ENCODE peak calls at places on chromosomes 16 and 17, in eight cellular contexts. One of them, this sample, is unnamed.

GRCh38 chr16:87443031-87443430 is 49.8 kb downstream of the ZCCHC14 start:
- DNase-seq in GM12878: no peak
- DNase-seq in pancreas: no peak
- DNase-seq in left lung: no peak
- DNase-seq in CD8-positive, alpha-beta memory T cell: no peak
- DNase-seq in AG04450: no peak
- DNase-seq in A549: no peak
- DNase-seq in CD8-positive, alpha-beta T cell: no peak
- DNase-seq in this sample: no peak

GRCh38 chr16:35734728-35735402 is 2275.5 kb downstream of the TP53TG3F start:
- DNase-seq in GM12878: no peak
- DNase-seq in pancreas: no peak
- DNase-seq in left lung: no peak
- DNase-seq in CD8-positive, alpha-beta memory T cell: no peak
- DNase-seq in AG04450: no peak
- DNase-seq in A549: no peak
- DNase-seq in CD8-positive, alpha-beta T cell: no peak
- DNase-seq in this sample: no peak

GRCh38 chr16:8887952-8888560 is 5.9 kb downstream of the LITAFD start:
- DNase-seq in GM12878: no peak
- DNase-seq in pancreas: no peak
- DNase-seq in left lung: no peak
- DNase-seq in CD8-positive, alpha-beta memory T cell: no peak
- DNase-seq in AG04450: no peak
- DNase-seq in A549: no peak
- DNase-seq in CD8-positive, alpha-beta T cell: no peak
- DNase-seq in this sample: no peak

GRCh38 chr16:84387021-84387420 is 18.7 kb downstream of the ATP2C2 start:
- DNase-seq in GM12878: no peak
- DNase-seq in pancreas: no peak
- DNase-seq in left lung: no peak
- DNase-seq in CD8-positive, alpha-beta memory T cell: no peak
- DNase-seq in AG04450: no peak
- DNase-seq in A549: no peak
- DNase-seq in CD8-positive, alpha-beta T cell: no peak
- DNase-seq in this sample: no peak

GRCh38 chr16:58026139-58026704 is 668 bp downstream of the MMP15 start:
- DNase-seq in GM12878: no peak
- DNase-seq in pancreas: peak
- DNase-seq in left lung: peak
- DNase-seq in CD8-positive, alpha-beta memory T cell: no peak
- DNase-seq in AG04450: no peak
- DNase-seq in A549: peak
- DNase-seq in CD8-positive, alpha-beta T cell: no peak
- DNase-seq in this sample: no peak

GRCh38 chr17:78706271-78706915 is 75.7 kb downstream of the CYTH1 start:
- DNase-seq in GM12878: peak
- DNase-seq in pancreas: peak
- DNase-seq in left lung: no peak
- DNase-seq in CD8-positive, alpha-beta memory T cell: no peak
- DNase-seq in AG04450: no peak
- DNase-seq in A549: peak
- DNase-seq in CD8-positive, alpha-beta T cell: no peak
- DNase-seq in this sample: no peak

GRCh38 chr17:79777166-79777843 is 643 bp upstream of the CBX2 start:
- DNase-seq in GM12878: no peak
- DNase-seq in pancreas: no peak
- DNase-seq in left lung: peak
- DNase-seq in CD8-positive, alpha-beta memory T cell: no peak
- DNase-seq in AG04450: no peak
- DNase-seq in A549: peak
- DNase-seq in CD8-positive, alpha-beta T cell: no peak
- DNase-seq in this sample: no peak

GRCh38 chr17:29138991-29139682 is 41.1 kb downstream of the MYO18A start:
- DNase-seq in GM12878: no peak
- DNase-seq in pancreas: no peak
- DNase-seq in left lung: peak
- DNase-seq in CD8-positive, alpha-beta memory T cell: peak
- DNase-seq in AG04450: no peak
- DNase-seq in A549: no peak
- DNase-seq in CD8-positive, alpha-beta T cell: no peak
- DNase-seq in this sample: no peak

GRCh38 chr16:15866451-15866850 is 9.6 kb upstream of the MYH11 start:
- DNase-seq in GM12878: no peak
- DNase-seq in pancreas: no peak
- DNase-seq in left lung: no peak
- DNase-seq in CD8-positive, alpha-beta memory T cell: no peak
- DNase-seq in AG04450: no peak
- DNase-seq in A549: no peak
- DNase-seq in CD8-positive, alpha-beta T cell: no peak
- DNase-seq in this sample: no peak

GRCh38 chr17:43723697-43724359 is 34.8 kb downstream of the SOST start:
- DNase-seq in GM12878: no peak
- DNase-seq in pancreas: no peak
- DNase-seq in left lung: no peak
- DNase-seq in CD8-positive, alpha-beta memory T cell: no peak
- DNase-seq in AG04450: no peak
- DNase-seq in A549: peak
- DNase-seq in CD8-positive, alpha-beta T cell: no peak
- DNase-seq in this sample: no peak

GRCh38 chr17:47872019-47872650 is 21.2 kb upstream of the SP6 start:
- DNase-seq in GM12878: no peak
- DNase-seq in pancreas: no peak
- DNase-seq in left lung: no peak
- DNase-seq in CD8-positive, alpha-beta memory T cell: no peak
- DNase-seq in AG04450: no peak
- DNase-seq in A549: no peak
- DNase-seq in CD8-positive, alpha-beta T cell: no peak
- DNase-seq in this sample: no peak

GRCh38 chr16:30724641-30725464 is 23.4 kb upstream of the PHKG2 start:
- DNase-seq in GM12878: no peak
- DNase-seq in pancreas: no peak
- DNase-seq in left lung: peak
- DNase-seq in CD8-positive, alpha-beta memory T cell: no peak
- DNase-seq in AG04450: no peak
- DNase-seq in A549: no peak
- DNase-seq in CD8-positive, alpha-beta T cell: no peak
- DNase-seq in this sample: no peak

GRCh38 chr17:67594115-67594878 is 123.4 kb upstream of the NOL11 start:
- DNase-seq in GM12878: peak
- DNase-seq in pancreas: no peak
- DNase-seq in left lung: no peak
- DNase-seq in CD8-positive, alpha-beta memory T cell: no peak
- DNase-seq in AG04450: no peak
- DNase-seq in A549: no peak
- DNase-seq in CD8-positive, alpha-beta T cell: no peak
- DNase-seq in this sample: no peak

DNA sequence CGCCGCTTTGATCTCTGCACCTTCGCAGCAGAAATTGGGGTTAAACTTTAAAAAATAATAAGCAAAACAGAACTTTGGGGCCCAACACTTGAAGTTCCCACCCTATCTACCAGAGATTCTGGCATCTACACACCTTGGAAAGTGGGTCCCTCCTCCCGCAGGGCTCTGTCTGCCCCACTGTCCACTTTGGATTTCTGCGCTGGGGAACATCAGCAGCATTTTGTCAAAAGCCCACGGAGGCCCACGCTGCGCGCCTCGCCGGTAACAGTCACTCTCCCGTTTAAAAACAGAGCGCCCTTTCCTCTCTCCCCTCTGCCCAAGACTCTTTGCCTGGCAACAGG is 725 bp upstream of the WNT9B start:
- DNase-seq in GM12878: no peak
- DNase-seq in pancreas: no peak
- DNase-seq in left lung: no peak
- DNase-seq in CD8-positive, alpha-beta memory T cell: no peak
- DNase-seq in AG04450: no peak
- DNase-seq in A549: no peak
- DNase-seq in CD8-positive, alpha-beta T cell: no peak
- DNase-seq in this sample: no peak
- H3K27ac ChIP-seq in GM12878: no peak
- H3K27ac ChIP-seq in pancreas: no peak
- H3K27ac ChIP-seq in left lung: no peak
- H3K27ac ChIP-seq in CD8-positive, alpha-beta memory T cell: no peak
- H3K27ac ChIP-seq in AG04450: no peak
- H3K27ac ChIP-seq in A549: no peak
- H3K27ac ChIP-seq in CD8-positive, alpha-beta T cell: no peak
- H3K27ac ChIP-seq in this sample: no peak

GRCh38 chr16:51713502-51713901 is 562.4 kb upstream of the SALL1 start:
- DNase-seq in GM12878: no peak
- DNase-seq in pancreas: no peak
- DNase-seq in left lung: no peak
- DNase-seq in CD8-positive, alpha-beta memory T cell: no peak
- DNase-seq in AG04450: no peak
- DNase-seq in A549: no peak
- DNase-seq in CD8-positive, alpha-beta T cell: no peak
- DNase-seq in this sample: no peak

GRCh38 chr16:51716195-51716594 is 565.1 kb upstream of the SALL1 start:
- DNase-seq in GM12878: no peak
- DNase-seq in pancreas: no peak
- DNase-seq in left lung: no peak
- DNase-seq in CD8-positive, alpha-beta memory T cell: no peak
- DNase-seq in AG04450: no peak
- DNase-seq in A549: no peak
- DNase-seq in CD8-positive, alpha-beta T cell: no peak
- DNase-seq in this sample: no peak

GRCh38 chr16:51722467-51722866 is 571.4 kb upstream of the SALL1 start:
- DNase-seq in GM12878: no peak
- DNase-seq in pancreas: no peak
- DNase-seq in left lung: no peak
- DNase-seq in CD8-positive, alpha-beta memory T cell: no peak
- DNase-seq in AG04450: no peak
- DNase-seq in A549: no peak
- DNase-seq in CD8-positive, alpha-beta T cell: no peak
- DNase-seq in this sample: no peak

GRCh38 chr16:51723016-51723724 is 572.1 kb upstream of the SALL1 start:
- DNase-seq in GM12878: no peak
- DNase-seq in pancreas: no peak
- DNase-seq in left lung: no peak
- DNase-seq in CD8-positive, alpha-beta memory T cell: no peak
- DNase-seq in AG04450: no peak
- DNase-seq in A549: no peak
- DNase-seq in CD8-positive, alpha-beta T cell: no peak
- DNase-seq in this sample: no peak

DNA sequence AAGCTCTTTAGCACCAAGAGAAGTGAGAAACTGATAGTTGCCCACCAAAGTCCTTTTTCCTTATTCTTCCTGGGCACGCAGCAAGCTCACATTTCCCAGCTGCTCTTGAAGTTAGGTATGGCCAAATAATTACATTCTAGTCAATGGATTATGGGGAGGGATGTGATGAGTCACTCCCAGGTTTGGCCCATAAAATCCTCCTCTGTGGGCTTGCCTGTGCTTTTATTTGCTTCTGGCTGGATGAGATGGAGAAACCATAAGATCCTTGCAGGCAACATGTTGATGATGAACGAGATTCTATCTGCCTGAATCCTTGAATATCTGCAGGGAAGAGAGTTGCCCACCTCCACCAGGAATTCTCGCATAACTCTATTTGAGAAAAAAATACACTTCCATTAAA is 568.3 kb upstream of the SALL1 start:
- DNase-seq in GM12878: no peak
- DNase-seq in pancreas: no peak
- DNase-seq in left lung: no peak
- DNase-seq in CD8-positive, alpha-beta memory T cell: no peak
- DNase-seq in AG04450: no peak
- DNase-seq in A549: no peak
- DNase-seq in CD8-positive, alpha-beta T cell: no peak
- DNase-seq in this sample: no peak
- H3K27ac ChIP-seq in GM12878: no peak
- H3K27ac ChIP-seq in pancreas: no peak
- H3K27ac ChIP-seq in left lung: no peak
- H3K27ac ChIP-seq in CD8-positive, alpha-beta memory T cell: no peak
- H3K27ac ChIP-seq in AG04450: no peak
- H3K27ac ChIP-seq in A549: no peak
- H3K27ac ChIP-seq in CD8-positive, alpha-beta T cell: no peak
- H3K27ac ChIP-seq in this sample: no peak

GRCh38 chr17:73584987-73585386 is 59.3 kb downstream of the SDK2 start:
- DNase-seq in GM12878: no peak
- DNase-seq in pancreas: no peak
- DNase-seq in left lung: peak
- DNase-seq in CD8-positive, alpha-beta memory T cell: no peak
- DNase-seq in AG04450: no peak
- DNase-seq in A549: no peak
- DNase-seq in CD8-positive, alpha-beta T cell: no peak
- DNase-seq in this sample: no peak

GRCh38 chr17:73586921-73587680 is 57.1 kb downstream of the SDK2 start:
- DNase-seq in GM12878: no peak
- DNase-seq in pancreas: no peak
- DNase-seq in left lung: peak
- DNase-seq in CD8-positive, alpha-beta memory T cell: no peak
- DNase-seq in AG04450: no peak
- DNase-seq in A549: peak
- DNase-seq in CD8-positive, alpha-beta T cell: no peak
- DNase-seq in this sample: no peak

GRCh38 chr17:73586153-73586906 is 57.9 kb downstream of the SDK2 start:
- DNase-seq in GM12878: no peak
- DNase-seq in pancreas: no peak
- DNase-seq in left lung: peak
- DNase-seq in CD8-positive, alpha-beta memory T cell: no peak
- DNase-seq in AG04450: no peak
- DNase-seq in A549: no peak
- DNase-seq in CD8-positive, alpha-beta T cell: no peak
- DNase-seq in this sample: no peak

GRCh38 chr17:73584049-73584448 is 60.2 kb downstream of the SDK2 start:
- DNase-seq in GM12878: no peak
- DNase-seq in pancreas: no peak
- DNase-seq in left lung: peak
- DNase-seq in CD8-positive, alpha-beta memory T cell: no peak
- DNase-seq in AG04450: no peak
- DNase-seq in A549: no peak
- DNase-seq in CD8-positive, alpha-beta T cell: no peak
- DNase-seq in this sample: no peak

GRCh38 chr17:73585583-73585982 is 58.7 kb downstream of the SDK2 start:
- DNase-seq in GM12878: no peak
- DNase-seq in pancreas: no peak
- DNase-seq in left lung: no peak
- DNase-seq in CD8-positive, alpha-beta memory T cell: no peak
- DNase-seq in AG04450: no peak
- DNase-seq in A549: peak
- DNase-seq in CD8-positive, alpha-beta T cell: no peak
- DNase-seq in this sample: no peak
- H3K27ac ChIP-seq in GM12878: no peak
- H3K27ac ChIP-seq in pancreas: no peak
- H3K27ac ChIP-seq in left lung: no peak
- H3K27ac ChIP-seq in CD8-positive, alpha-beta memory T cell: no peak
- H3K27ac ChIP-seq in AG04450: no peak
- H3K27ac ChIP-seq in A549: no peak
- H3K27ac ChIP-seq in CD8-positive, alpha-beta T cell: no peak
- H3K27ac ChIP-seq in this sample: no peak

GRCh38 chr17:3678095-3678820 is 9.6 kb downstream of the EMC6 start:
- DNase-seq in GM12878: no peak
- DNase-seq in pancreas: no peak
- DNase-seq in left lung: no peak
- DNase-seq in CD8-positive, alpha-beta memory T cell: no peak
- DNase-seq in AG04450: no peak
- DNase-seq in A549: no peak
- DNase-seq in CD8-positive, alpha-beta T cell: no peak
- DNase-seq in this sample: no peak
- H3K27ac ChIP-seq in GM12878: no peak
- H3K27ac ChIP-seq in pancreas: no peak
- H3K27ac ChIP-seq in left lung: no peak
- H3K27ac ChIP-seq in CD8-positive, alpha-beta memory T cell: no peak
- H3K27ac ChIP-seq in AG04450: no peak
- H3K27ac ChIP-seq in A549: no peak
- H3K27ac ChIP-seq in CD8-positive, alpha-beta T cell: no peak
- H3K27ac ChIP-seq in this sample: no peak

This sample was measured in esophagus squamous epithelium.